ENCODE peak calls at places on chromosomes 12 and 14, in seven cellular contexts. One of them, this sample, is unnamed.

GRCh38 chr12:113990548-113991223 is 24.6 kb upstream of the RBM19 start:
- DNase-seq in iPS DF 6.9: no peak
- DNase-seq in natural killer cell: no peak
- DNase-seq in NCI-H82: no peak
- DNase-seq in Calu3: no peak
- DNase-seq in HFFc6: no peak
- DNase-seq in Caki2: no peak
- DNase-seq in this sample: no peak

GRCh38 chr14:85619866-85620265 is 89.9 kb downstream of the FLRT2 start:
- DNase-seq in iPS DF 6.9: no peak
- DNase-seq in NCI-H82: no peak
- DNase-seq in HFFc6: no peak
- DNase-seq in Calu3: no peak
- DNase-seq in natural killer cell: no peak
- DNase-seq in Caki2: no peak
- DNase-seq in this sample: no peak

GRCh38 chr12:106975098-106975497 is 11.8 kb downstream of the MTERF2 start:
- DNase-seq in natural killer cell: no peak
- DNase-seq in iPS DF 6.9: no peak
- DNase-seq in NCI-H82: no peak
- DNase-seq in HFFc6: no peak
- DNase-seq in Calu3: no peak
- DNase-seq in Caki2: no peak
- DNase-seq in this sample: no peak

GRCh38 chr12:81998761-81999378 is 239.7 kb upstream of the PPFIA2 start:
- DNase-seq in NCI-H82: no peak
- DNase-seq in Caki2: peak; percentile 73
- DNase-seq in HFFc6: no peak
- DNase-seq in natural killer cell: no peak
- DNase-seq in Calu3: no peak
- DNase-seq in iPS DF 6.9: no peak
- DNase-seq in this sample: no peak

GRCh38 chr12:108805136-108805535 is 52.2 kb downstream of the SSH1 start:
- DNase-seq in natural killer cell: no peak
- DNase-seq in NCI-H82: no peak
- DNase-seq in HFFc6: no peak
- DNase-seq in iPS DF 6.9: no peak
- DNase-seq in Caki2: no peak
- DNase-seq in Calu3: no peak
- DNase-seq in this sample: no peak

GRCh38 chr14:77105554-77105953 is 7.5 kb downstream of the CIPC start:
- DNase-seq in Caki2: no peak
- DNase-seq in natural killer cell: no peak
- DNase-seq in HFFc6: no peak
- DNase-seq in Calu3: no peak
- DNase-seq in iPS DF 6.9: no peak
- DNase-seq in NCI-H82: no peak
- DNase-seq in this sample: no peak

GRCh38 chr14:102182190-102182589 is 42.5 kb downstream of the WDR20 start:
- DNase-seq in iPS DF 6.9: no peak
- DNase-seq in Calu3: no peak
- DNase-seq in HFFc6: peak; percentile 65
- DNase-seq in natural killer cell: no peak
- DNase-seq in Caki2: no peak
- DNase-seq in NCI-H82: no peak
- DNase-seq in this sample: no peak

GRCh38 chr14:36773136-36773540 is 111.5 kb downstream of the PAX9 start:
- DNase-seq in Caki2: peak; percentile 23
- DNase-seq in NCI-H82: peak; percentile 24
- DNase-seq in iPS DF 6.9: no peak
- DNase-seq in natural killer cell: no peak
- DNase-seq in HFFc6: no peak
- DNase-seq in Calu3: peak; percentile 10
- DNase-seq in this sample: no peak

GRCh38 chr14:85402546-85403162 is 127.3 kb upstream of the FLRT2 start:
- DNase-seq in iPS DF 6.9: no peak
- DNase-seq in NCI-H82: no peak
- DNase-seq in Calu3: no peak
- DNase-seq in HFFc6: no peak
- DNase-seq in natural killer cell: no peak
- DNase-seq in Caki2: no peak
- DNase-seq in this sample: no peak

GRCh38 chr14:101374373-101375338 is 186.6 kb upstream of the DIO3 start:
- DNase-seq in Caki2: no peak
- DNase-seq in iPS DF 6.9: no peak
- DNase-seq in NCI-H82: no peak
- DNase-seq in Calu3: no peak
- DNase-seq in natural killer cell: no peak
- DNase-seq in HFFc6: no peak
- DNase-seq in this sample: no peak

GRCh38 chr12:52396656-52397055 is 9.5 kb downstream of the KRT82 start:
- DNase-seq in iPS DF 6.9: no peak
- DNase-seq in HFFc6: no peak
- DNase-seq in Calu3: no peak
- DNase-seq in NCI-H82: no peak
- DNase-seq in natural killer cell: no peak
- DNase-seq in Caki2: no peak
- DNase-seq in this sample: no peak

GRCh38 chr12:50309950-50310349 is 26.6 kb upstream of the LIMA1 start:
- DNase-seq in Calu3: no peak
- DNase-seq in HFFc6: no peak
- DNase-seq in natural killer cell: no peak
- DNase-seq in Caki2: no peak
- DNase-seq in NCI-H82: no peak
- DNase-seq in iPS DF 6.9: no peak
- DNase-seq in this sample: no peak

GRCh38 chr14:67360469-67361206 is 510 bp downstream of the EIF2S1 start:
- DNase-seq in HFFc6: no peak
- DNase-seq in iPS DF 6.9: no peak
- DNase-seq in NCI-H82: no peak
- DNase-seq in natural killer cell: no peak
- DNase-seq in Calu3: no peak
- DNase-seq in Caki2: no peak
- DNase-seq in this sample: no peak

GRCh38 chr14:96256420-96256819 is 410 bp downstream of the BDKRB1 start:
- DNase-seq in HFFc6: peak; percentile 72
- DNase-seq in natural killer cell: no peak
- DNase-seq in Caki2: no peak
- DNase-seq in NCI-H82: no peak
- DNase-seq in iPS DF 6.9: no peak
- DNase-seq in Calu3: no peak
- DNase-seq in this sample: no peak

GRCh38 chr14:80388980-80389711 is 177.8 kb upstream of the DIO2 start:
- DNase-seq in iPS DF 6.9: no peak
- DNase-seq in HFFc6: peak; percentile 83
- DNase-seq in Caki2: peak; percentile 61
- DNase-seq in natural killer cell: no peak
- DNase-seq in Calu3: peak; percentile 6
- DNase-seq in NCI-H82: no peak
- DNase-seq in this sample: no peak

GRCh38 chr12:28604240-28604639 is 414.0 kb downstream of the CCDC91 start:
- DNase-seq in HFFc6: no peak
- DNase-seq in natural killer cell: no peak
- DNase-seq in NCI-H82: no peak
- DNase-seq in iPS DF 6.9: no peak
- DNase-seq in Calu3: no peak
- DNase-seq in Caki2: no peak
- DNase-seq in this sample: no peak

GRCh38 chr12:98741229-98741614 is 96.1 kb downstream of the APAF1 start:
- DNase-seq in Calu3: no peak
- DNase-seq in Caki2: no peak
- DNase-seq in HFFc6: no peak
- DNase-seq in natural killer cell: no peak
- DNase-seq in NCI-H82: no peak
- DNase-seq in iPS DF 6.9: no peak
- DNase-seq in this sample: no peak

GRCh38 chr14:93005838-93006237 is 82.9 kb downstream of the CHGA start:
- DNase-seq in natural killer cell: no peak
- DNase-seq in Caki2: no peak
- DNase-seq in Calu3: no peak
- DNase-seq in HFFc6: no peak
- DNase-seq in NCI-H82: no peak
- DNase-seq in iPS DF 6.9: no peak
- DNase-seq in this sample: no peak

GRCh38 chr12:39393890-39394289 is 49.0 kb downstream of the KIF21A start:
- DNase-seq in natural killer cell: no peak
- DNase-seq in HFFc6: no peak
- DNase-seq in iPS DF 6.9: peak; percentile 50
- DNase-seq in Calu3: no peak
- DNase-seq in NCI-H82: no peak
- DNase-seq in Caki2: no peak
- DNase-seq in this sample: no peak

GRCh38 chr14:104680806-104681688 is 8.4 kb upstream of the INF2 start:
- DNase-seq in Caki2: peak; percentile 82
- DNase-seq in HFFc6: peak; percentile 72
- DNase-seq in Calu3: peak; percentile 74
- DNase-seq in NCI-H82: peak; percentile 22
- DNase-seq in natural killer cell: no peak
- DNase-seq in iPS DF 6.9: no peak
- DNase-seq in this sample: no peak